ENCODE peak calls at places on chromosome X, in seven cellular contexts. M, F, W, R, S, Q and U are unnamed samples.

GRCh38 chrX:10166248-10166716 is 9.5 kb downstream of the CLCN4 start:
- DNase-seq in S (no peak), M (no peak), R (no peak), F (no peak), W (no peak), Q (no peak), U (no peak)

GRCh38 chrX:155216940-155217450 is 735 bp downstream of the VBP1 start:
- DNase-seq in W (no peak), S (no peak), R (no peak), M (no peak), F (no peak), Q (no peak), U (no peak)

GRCh38 chrX:96792047-96792446 is 91.7 kb upstream of the RPA4 start:
- DNase-seq in S (no peak), W (no peak), Q (no peak), R (no peak), M (no peak), F (no peak), U (no peak)

GRCh38 chrX:24260827-24261550 is 52.9 kb downstream of the SUPT20HL2 start:
- DNase-seq in S (no peak), M (no peak), W (peak; percentile 55), R (no peak), F (no peak), Q (no peak), U (no peak)

GRCh38 chrX:132807411-132808030 is 150.9 kb downstream of the HS6ST2 start:
- DNase-seq in M (no peak), R (no peak), Q (no peak), F (no peak), W (no peak), S (no peak), U (no peak)

GRCh38 chrX:30751497-30751896 is 98.3 kb downstream of the GK start:
- DNase-seq in R (no peak), W (no peak), F (no peak), Q (no peak), S (no peak), M (no peak), U (no peak)

GRCh38 chrX:96563663-96564062 is 121.0 kb upstream of the DIAPH2 start:
- DNase-seq in Q (peak; percentile 52), F (no peak), R (no peak), M (no peak), W (no peak), S (no peak), U (no peak)

GRCh38 chrX:26915064-26915463 is 548.1 kb downstream of the PPP4R3C start:
- DNase-seq in S (no peak), Q (no peak), F (no peak), W (no peak), M (no peak), R (no peak), U (no peak)

GRCh38 chrX:110045421-110045820 is 42.5 kb downstream of the TMEM164 start:
- DNase-seq in M (no peak), R (no peak), W (no peak), Q (no peak), S (no peak), F (no peak), U (no peak)

GRCh38 chrX:17039826-17040225 is 93.4 kb downstream of the REPS2 start:
- DNase-seq in F (no peak), Q (no peak), M (no peak), R (no peak), S (no peak), W (no peak), U (no peak)